ENCODE peak calls at places on chromosomes 12 and 14, in five cellular contexts. N, S, G, E and I are unnamed samples.

GRCh38 chr12:122947352-122947792 is 18.9 kb downstream of the ABCB9 start:
- DNase-seq in S (no peak), E (no peak), N (peak), G (no peak), I (no peak)

GRCh38 chr14:89012272-89013097 is 188.0 kb downstream of the TTC8 start:
- DNase-seq in N (no peak), E (no peak), G (no peak), S (no peak), I (no peak)

GRCh38 chr14:52067873-52068740 is 752 bp downstream of the NID2 start:
- DNase-seq in E (peak), G (peak), S (peak), N (no peak), I (peak)

GRCh38 chr12:123057505-123058265 is 77.2 kb downstream of the ARL6IP4 start:
- DNase-seq in G (peak), S (no peak), E (no peak), N (peak), I (no peak)

GRCh38 chr14:55274144-55274543 is 2.9 kb downstream of the FBXO34 start:
- DNase-seq in G (no peak), S (no peak), E (no peak), N (no peak), I (no peak)

GRCh38 chr12:64085996-64086395 is 136.1 kb downstream of the KICS2 start:
- DNase-seq in N (no peak), S (no peak), E (peak), G (no peak), I (peak)

GRCh38 chr14:92887157-92887556 is 35.8 kb upstream of the CHGA start:
- DNase-seq in N (no peak), S (no peak), E (no peak), G (no peak), I (no peak)

GRCh38 chr12:39062266-39062996 is 157.0 kb upstream of the CPNE8 start:
- DNase-seq in G (no peak), E (no peak), S (no peak), N (no peak), I (no peak)

GRCh38 chr12:75892779-75893408 is 138.7 kb downstream of the PHLDA1 start:
- DNase-seq in E (peak), N (no peak), S (no peak), G (no peak), I (peak)

GRCh38 chr12:122116707-122117535 is 38.4 kb downstream of the MLXIP start:
- DNase-seq in E (no peak), G (peak), N (peak), S (no peak), I (no peak)

GRCh38 chr12:28313631-28314030 is 123.4 kb downstream of the CCDC91 start:
- DNase-seq in G (no peak), S (no peak), E (peak), N (no peak), I (peak)

GRCh38 chr14:74579447-74580274 is 32.4 kb downstream of the LTBP2 start:
- DNase-seq in E (peak), N (no peak), G (peak), S (no peak), I (peak)

GRCh38 chr12:62971769-62972525 is 37.0 kb upstream of the PPM1H start:
- DNase-seq in E (no peak), G (no peak), S (no peak), N (no peak), I (no peak)

GRCh38 chr14:92470215-92470614 is 43.4 kb upstream of the RIN3 start:
- DNase-seq in S (no peak), N (no peak), E (peak), G (no peak), I (peak)

GRCh38 chr12:62724947-62725447 is 210.0 kb downstream of the PPM1H start:
- DNase-seq in N (no peak), E (peak), S (peak), G (no peak), I (peak)

GRCh38 chr12:6373022-6373787 is 2.2 kb downstream of the SCNN1A start:
- DNase-seq in N (peak), G (peak), E (no peak), S (no peak), I (no peak)

GRCh38 chr12:113474635-113475436 is 3.2 kb upstream of the LHX5 start:
- DNase-seq in N (no peak), E (no peak), S (no peak), G (no peak), I (no peak)

GRCh38 chr14:63867926-63868921 is 15.4 kb downstream of the SYNE2 start:
- DNase-seq in E (peak), G (no peak), N (no peak), S (no peak), I (no peak)

GRCh38 chr12:57093412-57094193 is 4.7 kb downstream of the NAB2 start:
- DNase-seq in E (peak), G (peak), S (peak), N (peak), I (peak)

GRCh38 chr14:102752239-102752847 is 24.9 kb upstream of the TRAF3 start:
- DNase-seq in S (no peak), E (no peak), N (no peak), G (no peak), I (no peak)

GRCh38 chr12:68259318-68259940 is 6.0 kb upstream of the IL22 start:
- DNase-seq in N (no peak), S (no peak), G (no peak), E (peak), I (peak)

GRCh38 chr12:76300297-76300665 is 47.9 kb downstream of the BBS10 start:
- DNase-seq in G (no peak), S (no peak), E (no peak), N (no peak), I (no peak)

GRCh38 chr14:24377660-24378059 is 9.7 kb downstream of the NFATC4 start:
- DNase-seq in N (no peak), G (no peak), S (peak), E (no peak), I (no peak)

GRCh38 chr14:31441273-31442110 is 15.8 kb downstream of the DTD2 start:
- DNase-seq in N (no peak), S (no peak), E (peak), G (no peak), I (peak)

GRCh38 chr14:89025581-89026236 is 201.3 kb downstream of the TTC8 start:
- DNase-seq in G (no peak), E (no peak), S (no peak), N (no peak), I (peak)

GRCh38 chr12:84079621-84080020 is 833.0 kb downstream of the SLC6A15 start:
- DNase-seq in G (no peak), N (no peak), S (no peak), E (peak), I (no peak)

GRCh38 chr12:29519585-29520182 is 22.2 kb upstream of the OVCH1 start:
- DNase-seq in S (peak), N (no peak), G (no peak), E (peak), I (peak)

GRCh38 chr14:101499513-101499912 is 61.8 kb upstream of the DIO3 start:
- DNase-seq in G (no peak), S (no peak), N (peak), E (no peak), I (no peak)

GRCh38 chr12:114662512-114663177 is 21.3 kb downstream of the TBX3 start:
- DNase-seq in S (peak), N (peak), G (peak), E (peak), I (peak)

GRCh38 chr12:77062846-77063461 is 2.4 kb downstream of the E2F7 start:
- DNase-seq in E (peak), G (no peak), N (no peak), S (no peak), I (peak)

GRCh38 chr14:94355191-94355794 is 32.2 kb upstream of the SERPINA6 start:
- DNase-seq in N (peak), G (peak), S (peak), E (peak), I (peak)

GRCh38 chr12:48854488-48854887 is 2.5 kb upstream of the DDX23 start:
- DNase-seq in E (no peak), G (no peak), S (no peak), N (no peak), I (no peak)